ENCODE peak calls at places on chromosomes 4 and X, in nine cellular contexts. One of them, this sample, is unnamed.
A peak's percentile ranks its signal among the peaks of the same experiment; 100 is the strongest.

GRCh38 chrX:47210661-47211425 is 7.6 kb upstream of the CDK16 start:
- DNase-seq in ELR: no peak
- DNase-seq in T-helper 9 cell: no peak
- DNase-seq in NCI-H1930: no peak
- DNase-seq in B cell: no peak
- DNase-seq in stimulated activated CD8-positive, alpha-beta memory T cell treated with anti-CD3 and anti-CD28 coated beads, Interleukin-2, amount 100 ng/mL, for 48 hours: no peak
- DNase-seq in epithelial cell of esophagus: no peak
- DNase-seq in NCI-H1436: no peak
- DNase-seq in effector CD4-positive, alpha-beta T cell: no peak
- DNase-seq in this sample: no peak

GRCh38 chrX:9349572-9350259 is 115.1 kb upstream of the TBL1X start:
- DNase-seq in NCI-H1436: no peak
- DNase-seq in NCI-H1930: no peak
- DNase-seq in ELR: peak; percentile 85
- DNase-seq in effector CD4-positive, alpha-beta T cell: no peak
- DNase-seq in T-helper 9 cell: no peak
- DNase-seq in epithelial cell of esophagus: peak; percentile 42
- DNase-seq in B cell: no peak
- DNase-seq in stimulated activated CD8-positive, alpha-beta memory T cell treated with anti-CD3 and anti-CD28 coated beads, Interleukin-2, amount 100 ng/mL, for 48 hours: no peak
- DNase-seq in this sample: no peak

GRCh38 chr4:82761249-82761648 is 37.3 kb downstream of the SCD5 start:
- DNase-seq in effector CD4-positive, alpha-beta T cell: no peak
- DNase-seq in epithelial cell of esophagus: no peak
- DNase-seq in stimulated activated CD8-positive, alpha-beta memory T cell treated with anti-CD3 and anti-CD28 coated beads, Interleukin-2, amount 100 ng/mL, for 48 hours: no peak
- DNase-seq in B cell: no peak
- DNase-seq in T-helper 9 cell: no peak
- DNase-seq in NCI-H1436: no peak
- DNase-seq in NCI-H1930: no peak
- DNase-seq in ELR: no peak
- DNase-seq in this sample: peak; percentile 4

GRCh38 chrX:78571849-78572248 is 87.3 kb downstream of the RTL3 start:
- DNase-seq in epithelial cell of esophagus: no peak
- DNase-seq in stimulated activated CD8-positive, alpha-beta memory T cell treated with anti-CD3 and anti-CD28 coated beads, Interleukin-2, amount 100 ng/mL, for 48 hours: no peak
- DNase-seq in ELR: no peak
- DNase-seq in T-helper 9 cell: no peak
- DNase-seq in effector CD4-positive, alpha-beta T cell: no peak
- DNase-seq in NCI-H1436: no peak
- DNase-seq in B cell: no peak
- DNase-seq in NCI-H1930: no peak
- DNase-seq in this sample: no peak

GRCh38 chr4:85740431-85740861 is 265.5 kb downstream of the ARHGAP24 start:
- DNase-seq in stimulated activated CD8-positive, alpha-beta memory T cell treated with anti-CD3 and anti-CD28 coated beads, Interleukin-2, amount 100 ng/mL, for 48 hours: no peak
- DNase-seq in T-helper 9 cell: no peak
- DNase-seq in ELR: peak; percentile 54
- DNase-seq in B cell: no peak
- DNase-seq in effector CD4-positive, alpha-beta T cell: no peak
- DNase-seq in epithelial cell of esophagus: no peak
- DNase-seq in NCI-H1930: no peak
- DNase-seq in NCI-H1436: no peak
- DNase-seq in this sample: no peak

GRCh38 chr4:71406459-71406963 is 67.7 kb downstream of the SLC4A4 start:
- DNase-seq in epithelial cell of esophagus: peak; percentile 62
- DNase-seq in NCI-H1930: no peak
- DNase-seq in NCI-H1436: no peak
- DNase-seq in effector CD4-positive, alpha-beta T cell: no peak
- DNase-seq in ELR: peak; percentile 86
- DNase-seq in T-helper 9 cell: no peak
- DNase-seq in stimulated activated CD8-positive, alpha-beta memory T cell treated with anti-CD3 and anti-CD28 coated beads, Interleukin-2, amount 100 ng/mL, for 48 hours: no peak
- DNase-seq in B cell: no peak
- DNase-seq in this sample: no peak

GRCh38 chrX:74251006-74251930 is 52.7 kb upstream of the ZCCHC13 start:
- DNase-seq in stimulated activated CD8-positive, alpha-beta memory T cell treated with anti-CD3 and anti-CD28 coated beads, Interleukin-2, amount 100 ng/mL, for 48 hours: no peak
- DNase-seq in B cell: no peak
- DNase-seq in T-helper 9 cell: no peak
- DNase-seq in effector CD4-positive, alpha-beta T cell: no peak
- DNase-seq in epithelial cell of esophagus: peak; percentile 64
- DNase-seq in NCI-H1436: no peak
- DNase-seq in NCI-H1930: no peak
- DNase-seq in ELR: peak; percentile 47
- DNase-seq in this sample: no peak

GRCh38 chr4:139710073-139710472 is 44.5 kb downstream of the MGST2 start:
- DNase-seq in T-helper 9 cell: no peak
- DNase-seq in ELR: no peak
- DNase-seq in stimulated activated CD8-positive, alpha-beta memory T cell treated with anti-CD3 and anti-CD28 coated beads, Interleukin-2, amount 100 ng/mL, for 48 hours: no peak
- DNase-seq in NCI-H1930: no peak
- DNase-seq in effector CD4-positive, alpha-beta T cell: no peak
- DNase-seq in epithelial cell of esophagus: no peak
- DNase-seq in B cell: no peak
- DNase-seq in NCI-H1436: no peak
- DNase-seq in this sample: no peak

GRCh38 chr4:152738812-152739211 is 40.7 kb downstream of the TIGD4 start:
- DNase-seq in ELR: peak; percentile 6
- DNase-seq in epithelial cell of esophagus: peak; percentile 38
- DNase-seq in T-helper 9 cell: no peak
- DNase-seq in NCI-H1930: no peak
- DNase-seq in stimulated activated CD8-positive, alpha-beta memory T cell treated with anti-CD3 and anti-CD28 coated beads, Interleukin-2, amount 100 ng/mL, for 48 hours: no peak
- DNase-seq in effector CD4-positive, alpha-beta T cell: no peak
- DNase-seq in NCI-H1436: no peak
- DNase-seq in B cell: no peak
- DNase-seq in this sample: no peak

GRCh38 chr4:79609853-79610252 is 201.8 kb upstream of the GK2 start:
- DNase-seq in T-helper 9 cell: no peak
- DNase-seq in epithelial cell of esophagus: no peak
- DNase-seq in ELR: no peak
- DNase-seq in stimulated activated CD8-positive, alpha-beta memory T cell treated with anti-CD3 and anti-CD28 coated beads, Interleukin-2, amount 100 ng/mL, for 48 hours: no peak
- DNase-seq in effector CD4-positive, alpha-beta T cell: no peak
- DNase-seq in B cell: no peak
- DNase-seq in NCI-H1436: no peak
- DNase-seq in NCI-H1930: no peak
- DNase-seq in this sample: no peak

GRCh38 chrX:133668225-133668931 is 253.1 kb upstream of the GPC4 start:
- DNase-seq in T-helper 9 cell: no peak
- DNase-seq in epithelial cell of esophagus: peak; percentile 67
- DNase-seq in NCI-H1930: no peak
- DNase-seq in NCI-H1436: no peak
- DNase-seq in ELR: no peak
- DNase-seq in effector CD4-positive, alpha-beta T cell: no peak
- DNase-seq in stimulated activated CD8-positive, alpha-beta memory T cell treated with anti-CD3 and anti-CD28 coated beads, Interleukin-2, amount 100 ng/mL, for 48 hours: no peak
- DNase-seq in B cell: no peak
- DNase-seq in this sample: no peak

GRCh38 chr4:11053601-11054000 is 369.0 kb upstream of the CLNK start:
- DNase-seq in NCI-H1930: no peak
- DNase-seq in NCI-H1436: no peak
- DNase-seq in ELR: no peak
- DNase-seq in stimulated activated CD8-positive, alpha-beta memory T cell treated with anti-CD3 and anti-CD28 coated beads, Interleukin-2, amount 100 ng/mL, for 48 hours: no peak
- DNase-seq in epithelial cell of esophagus: peak; percentile 66
- DNase-seq in T-helper 9 cell: no peak
- DNase-seq in B cell: no peak
- DNase-seq in effector CD4-positive, alpha-beta T cell: no peak
- DNase-seq in this sample: no peak

GRCh38 chr4:185115827-185116232 is 27.2 kb upstream of the SLC25A4 start:
- DNase-seq in stimulated activated CD8-positive, alpha-beta memory T cell treated with anti-CD3 and anti-CD28 coated beads, Interleukin-2, amount 100 ng/mL, for 48 hours: no peak
- DNase-seq in T-helper 9 cell: no peak
- DNase-seq in effector CD4-positive, alpha-beta T cell: no peak
- DNase-seq in NCI-H1436: no peak
- DNase-seq in NCI-H1930: no peak
- DNase-seq in B cell: no peak
- DNase-seq in ELR: peak; percentile 30
- DNase-seq in epithelial cell of esophagus: no peak
- DNase-seq in this sample: peak; percentile 71

GRCh38 chrX:44306336-44306735 is 37.1 kb downstream of the EFHC2 start:
- DNase-seq in stimulated activated CD8-positive, alpha-beta memory T cell treated with anti-CD3 and anti-CD28 coated beads, Interleukin-2, amount 100 ng/mL, for 48 hours: no peak
- DNase-seq in NCI-H1436: peak; percentile 60
- DNase-seq in T-helper 9 cell: no peak
- DNase-seq in effector CD4-positive, alpha-beta T cell: no peak
- DNase-seq in epithelial cell of esophagus: peak; percentile 90
- DNase-seq in B cell: no peak
- DNase-seq in ELR: peak; percentile 9
- DNase-seq in NCI-H1930: no peak
- DNase-seq in this sample: no peak

GRCh38 chr4:55947912-55948725 is 626 bp upstream of the CEP135 start:
- DNase-seq in effector CD4-positive, alpha-beta T cell: peak; percentile 44
- DNase-seq in epithelial cell of esophagus: peak; percentile 94
- DNase-seq in T-helper 9 cell: peak; percentile 33
- DNase-seq in B cell: peak; percentile 48
- DNase-seq in NCI-H1930: no peak
- DNase-seq in ELR: peak; percentile 95
- DNase-seq in NCI-H1436: no peak
- DNase-seq in stimulated activated CD8-positive, alpha-beta memory T cell treated with anti-CD3 and anti-CD28 coated beads, Interleukin-2, amount 100 ng/mL, for 48 hours: no peak
- DNase-seq in this sample: no peak

GRCh38 chrX:13088155-13088485 is 43.7 kb upstream of the FAM9C start:
- DNase-seq in ELR: no peak
- DNase-seq in NCI-H1436: no peak
- DNase-seq in T-helper 9 cell: no peak
- DNase-seq in effector CD4-positive, alpha-beta T cell: no peak
- DNase-seq in B cell: no peak
- DNase-seq in stimulated activated CD8-positive, alpha-beta memory T cell treated with anti-CD3 and anti-CD28 coated beads, Interleukin-2, amount 100 ng/mL, for 48 hours: no peak
- DNase-seq in NCI-H1930: no peak
- DNase-seq in epithelial cell of esophagus: no peak
- DNase-seq in this sample: no peak

GRCh38 chr4:41748788-41749445 is 392 bp upstream of the PHOX2B start:
- DNase-seq in NCI-H1436: no peak
- DNase-seq in B cell: no peak
- DNase-seq in NCI-H1930: no peak
- DNase-seq in stimulated activated CD8-positive, alpha-beta memory T cell treated with anti-CD3 and anti-CD28 coated beads, Interleukin-2, amount 100 ng/mL, for 48 hours: no peak
- DNase-seq in ELR: no peak
- DNase-seq in effector CD4-positive, alpha-beta T cell: no peak
- DNase-seq in T-helper 9 cell: no peak
- DNase-seq in epithelial cell of esophagus: no peak
- DNase-seq in this sample: no peak

This sample was measured in ascending aorta.